ENCODE peak calls at places on chromosomes 16 and 17, in ten cellular contexts. U is heart left ventricle, E is sigmoid colon, K is NB4, F is H1, A is IMR-90, N is uterus, Q is prostate gland, V is A549, T is stomach. C is an unnamed sample.

GRCh38 chr17:81867123-81867951 is 3.8 kb downstream of the ARHGDIA start:
- DNase-seq in U (no peak), E (no peak), K (peak; percentile 59), F (no peak), A (peak; percentile 52), N (no peak), Q (no peak), V (peak; percentile 83), T (peak; percentile 52), C (no peak)

GRCh38 chr17:57406131-57406980 is 150.0 kb downstream of the MSI2 start:
- DNase-seq in U (no peak), E (no peak), K (no peak), F (no peak), A (peak; percentile 44), N (no peak), Q (peak; percentile 53), V (no peak), T (no peak), C (peak; percentile 32)

GRCh38 chr17:31394544-31394943 is 3.1 kb downstream of the RAB11FIP4 start:
- DNase-seq in U (peak; percentile 67), E (no peak), K (peak; percentile 79), F (peak; percentile 53), A (peak; percentile 77), N (no peak), Q (no peak), V (peak; percentile 46), T (peak; percentile 53), C (peak; percentile 43)

GRCh38 chr16:64364894-64365293 is 757.0 kb downstream of the CDH11 start:
- DNase-seq in U (no peak), E (no peak), K (no peak), F (no peak), A (peak; percentile 29), N (no peak), Q (no peak), V (no peak), T (no peak), C (no peak)

GRCh38 chr16:89142474-89143197 is 28.9 kb upstream of the CDH15 start:
- DNase-seq in U (no peak), E (no peak), K (peak; percentile 36), F (no peak), A (no peak), N (no peak), Q (no peak), V (no peak), T (no peak), C (no peak)

GRCh38 chr17:45101883-45102811 is 30.2 kb downstream of the PLCD3 start:
- DNase-seq in U (no peak), E (no peak), K (no peak), F (no peak), A (no peak), N (no peak), Q (no peak), V (no peak), T (no peak), C (no peak)

GRCh38 chr17:81035389-81036127 is 607 bp downstream of the BAIAP2 start:
- DNase-seq in U (no peak), E (no peak), K (peak; percentile 40), F (no peak), A (no peak), N (no peak), Q (no peak), V (no peak), T (no peak), C (peak; percentile 74)

GRCh38 chr16:26316683-26317464 is 625.1 kb downstream of the HS3ST4 start:
- DNase-seq in U (no peak), E (no peak), K (peak; percentile 5), F (peak; percentile 9), A (no peak), N (no peak), Q (no peak), V (no peak), T (no peak), C (no peak)

GRCh38 chr16:66468321-66468965 is 41.3 kb downstream of the BEAN1 start:
- DNase-seq in U (no peak), E (peak; percentile 48), K (no peak), F (no peak), A (no peak), N (no peak), Q (no peak), V (no peak), T (no peak), C (no peak)

GRCh38 chr17:47776330-47777197 is 43.5 kb downstream of the TBX21 start:
- DNase-seq in U (no peak), E (no peak), K (peak; percentile 67), F (no peak), A (peak; percentile 42), N (no peak), Q (no peak), V (peak; percentile 71), T (no peak), C (peak; percentile 75)

GRCh38 chr17:80362428-80363119 is 52.4 kb upstream of the ENDOV start:
- DNase-seq in U (peak; percentile 62), E (peak; percentile 64), K (no peak), F (no peak), A (peak; percentile 83), N (peak; percentile 48), Q (no peak), V (no peak), T (no peak), C (no peak)

GRCh38 chr17:2406903-2407790 is 6.3 kb upstream of the MNT start:
- DNase-seq in U (no peak), E (peak; percentile 87), K (no peak), F (no peak), A (peak; percentile 92), N (peak; percentile 78), Q (no peak), V (peak; percentile 89), T (peak; percentile 69), C (peak; percentile 44)

GRCh38 chr17:29143894-29144293 is 36.3 kb downstream of the MYO18A start:
- DNase-seq in U (no peak), E (no peak), K (peak; percentile 84), F (no peak), A (peak; percentile 28), N (no peak), Q (no peak), V (peak; percentile 67), T (no peak), C (peak; percentile 54)

GRCh38 chr16:11510178-11510973 is 76.3 kb downstream of the LITAF start:
- DNase-seq in U (no peak), E (no peak), K (no peak), F (no peak), A (no peak), N (no peak), Q (no peak), V (no peak), T (no peak), C (no peak)

GRCh38 chr17:48915459-48916282 is 7.5 kb downstream of the UBE2Z start:
- DNase-seq in U (no peak), E (no peak), K (peak; percentile 35), F (no peak), A (peak; percentile 93), N (no peak), Q (no peak), V (peak; percentile 70), T (peak; percentile 31), C (no peak)

DNA sequence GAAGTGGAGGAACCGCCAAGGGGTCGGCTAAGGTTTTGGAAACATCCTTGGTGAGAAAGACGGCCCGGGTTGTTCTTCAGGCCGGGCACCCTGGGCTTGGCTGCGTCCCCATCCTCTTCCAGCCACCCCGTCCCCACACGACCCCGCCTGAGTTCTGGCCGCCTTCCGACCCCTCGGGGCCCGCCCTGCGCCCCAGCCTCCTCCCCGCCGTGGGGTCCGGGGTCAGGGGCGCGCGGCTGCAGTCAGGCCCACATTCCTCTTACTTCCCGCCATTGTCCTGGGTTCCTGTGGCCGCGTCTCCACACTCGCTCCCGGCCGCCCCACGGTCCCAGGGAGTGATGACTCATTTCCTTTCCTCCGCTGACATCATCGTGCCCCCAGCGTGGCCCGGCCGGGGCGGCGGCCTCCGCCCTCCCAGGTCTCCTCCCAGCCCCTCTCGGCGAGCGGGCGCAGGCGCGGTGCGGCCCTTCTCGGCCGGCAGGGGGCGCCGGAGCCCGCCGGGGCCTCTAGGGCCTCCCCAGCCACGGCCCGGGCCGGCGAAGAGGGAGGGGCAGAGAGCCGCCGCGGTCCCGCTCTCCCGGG is 59.6 kb downstream of the WSB1 start:
- DNase-seq in U (peak; percentile 95), E (peak; percentile 96), K (peak; percentile 92), F (peak; percentile 53), A (peak; percentile 92), N (peak; percentile 94), Q (peak; percentile 83), V (peak; percentile 96), T (peak; percentile 88), C (peak; percentile 98)
- TF ChIP-seq POLR2A in U (peak; percentile 81), E (peak; percentile 77), K (peak; percentile 35), F (no peak), A (peak; percentile 79), N (peak; percentile 74), Q (peak; percentile 89), V (peak; percentile 81), T (no peak), C (peak; percentile 79)

GRCh38 chr16:75486014-75486404 is 9.2 kb downstream of the CHST6 start:
- DNase-seq in U (no peak), E (no peak), K (no peak), F (no peak), A (no peak), N (no peak), Q (peak; percentile 77), V (no peak), T (no peak), C (no peak)
- TF ChIP-seq POLR2A in U (no peak), E (no peak), K (no peak), F (no peak), A (no peak), N (no peak), Q (peak; percentile 22), V (no peak), T (no peak), C (no peak)

DNA sequence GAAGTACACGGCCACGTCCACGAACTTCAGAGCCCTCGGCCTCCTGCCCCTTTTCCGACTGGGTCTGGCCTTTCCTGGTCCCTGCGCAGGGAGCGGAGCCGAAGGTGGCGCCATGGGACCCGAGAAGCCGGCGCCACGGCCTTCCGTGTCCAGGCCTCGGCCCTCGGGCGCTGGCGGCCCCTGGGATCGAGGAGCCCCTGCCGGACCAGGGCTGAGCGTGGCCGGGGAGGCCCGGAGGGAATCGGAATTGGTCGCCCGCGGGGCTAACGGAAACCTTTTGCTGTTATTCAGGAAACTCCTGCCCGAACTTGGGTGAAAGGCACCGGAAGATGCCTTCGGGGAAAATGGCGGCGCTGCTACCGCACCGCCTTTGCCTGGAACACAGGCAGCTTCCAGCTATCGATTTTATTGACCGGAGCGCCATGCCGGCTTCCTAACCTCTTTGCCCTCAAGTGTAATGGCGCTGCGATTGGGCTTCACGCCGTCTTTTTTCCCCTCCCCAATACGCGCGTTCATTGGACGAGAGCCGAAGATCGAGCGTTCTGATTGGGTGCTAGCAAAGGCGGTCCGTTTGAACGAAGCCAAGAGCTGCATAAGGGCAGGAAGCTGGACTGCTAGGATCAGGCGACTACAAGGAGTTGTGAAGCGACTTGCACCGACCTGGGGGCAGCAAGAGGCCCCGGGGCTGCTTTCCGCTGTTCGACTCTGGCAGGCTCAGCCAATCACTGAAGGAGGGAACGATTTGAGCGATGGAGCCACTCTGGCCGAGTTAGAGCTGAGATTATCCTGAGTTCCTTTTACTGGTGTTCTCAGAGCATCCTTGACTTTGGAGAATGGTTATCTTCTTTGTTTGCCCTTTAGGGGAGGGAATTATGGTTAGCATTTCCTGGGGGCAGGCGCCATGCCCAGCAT is at the start of gene ZNF689:
- DNase-seq in U (peak; percentile 93), E (peak; percentile 98), K (peak; percentile 98), F (peak; percentile 99), A (peak; percentile 96), N (peak; percentile 95), Q (peak; percentile 95), V (peak; percentile 98), T (peak; percentile 94), C (peak; percentile 97)
- TF ChIP-seq POLR2A in U (peak; percentile 50), E (peak; percentile 36), K (peak; percentile 78), F (peak; percentile 78), A (peak; percentile 64), N (peak; percentile 19), Q (peak; percentile 48), V (peak; percentile 23), T (no peak), C (peak; percentile 79)

GRCh38 chr16:8044796-8045195 is 545.5 kb downstream of the TMEM114 start:
- DNase-seq in U (no peak), E (no peak), K (no peak), F (no peak), A (no peak), N (no peak), Q (no peak), V (no peak), T (no peak), C (no peak)
- TF ChIP-seq POLR2A in U (no peak), E (no peak), K (no peak), F (no peak), A (no peak), N (no peak), Q (no peak), V (no peak), T (no peak), C (no peak)